ENCODE peak calls at places on chromosomes 13 and 19, in four cellular contexts. One of them, this sample, is unnamed.

GRCh38 chr13:82477436-82477835 is 1404.8 kb downstream of the SLITRK1 start:
- DNase-seq in NAMALWA: no peak
- DNase-seq in non-pigmented ciliary epithelial cell: no peak
- DNase-seq in AG08395: no peak
- DNase-seq in this sample: no peak

GRCh38 chr19:55117063-55117635 is 288 bp downstream of the PPP1R12C start:
- DNase-seq in NAMALWA: peak
- DNase-seq in non-pigmented ciliary epithelial cell: no peak
- DNase-seq in AG08395: no peak
- DNase-seq in this sample: no peak

GRCh38 chr13:43874512-43875092 is 4.9 kb downstream of the CCDC122 start:
- DNase-seq in NAMALWA: peak
- DNase-seq in non-pigmented ciliary epithelial cell: no peak
- DNase-seq in AG08395: peak
- DNase-seq in this sample: no peak

GRCh38 chr13:43472344-43472743 is 314.4 kb downstream of the ENOX1 start:
- DNase-seq in NAMALWA: no peak
- DNase-seq in non-pigmented ciliary epithelial cell: no peak
- DNase-seq in AG08395: peak
- DNase-seq in this sample: no peak

GRCh38 chr13:35909837-35910236 is 221.3 kb downstream of the DCLK1 start:
- DNase-seq in NAMALWA: no peak
- DNase-seq in non-pigmented ciliary epithelial cell: no peak
- DNase-seq in AG08395: no peak
- DNase-seq in this sample: no peak

GRCh38 chr19:46296722-46297431 is at the start of gene HIF3A:
- DNase-seq in NAMALWA: no peak
- DNase-seq in non-pigmented ciliary epithelial cell: peak
- DNase-seq in AG08395: no peak
- DNase-seq in this sample: no peak

GRCh38 chr13:99314640-99315176 is 7.5 kb upstream of the GPR183 start:
- DNase-seq in NAMALWA: no peak
- DNase-seq in non-pigmented ciliary epithelial cell: no peak
- DNase-seq in AG08395: no peak
- DNase-seq in this sample: no peak

GRCh38 chr19:43675269-43675879 is 5.4 kb upstream of the PLAUR start:
- DNase-seq in NAMALWA: no peak
- DNase-seq in non-pigmented ciliary epithelial cell: no peak
- DNase-seq in AG08395: peak
- DNase-seq in this sample: peak

GRCh38 chr19:925912-926594 is at the start of gene ARID3A:
- DNase-seq in NAMALWA: no peak
- DNase-seq in non-pigmented ciliary epithelial cell: no peak
- DNase-seq in AG08395: peak
- DNase-seq in this sample: no peak

GRCh38 chr13:21846605-21847004 is 175.7 kb downstream of the FGF9 start:
- DNase-seq in NAMALWA: no peak
- DNase-seq in non-pigmented ciliary epithelial cell: no peak
- DNase-seq in AG08395: no peak
- DNase-seq in this sample: no peak

GRCh38 chr13:36666482-36667264 is 7.1 kb upstream of the SERTM1 start:
- DNase-seq in NAMALWA: no peak
- DNase-seq in non-pigmented ciliary epithelial cell: no peak
- DNase-seq in AG08395: no peak
- DNase-seq in this sample: no peak